ENCODE peak calls at places on chromosome 5, in eight cellular contexts. One of them, this sample, is unnamed.

GRCh38 chr5:16733597-16733996 is 116.8 kb upstream of the RETREG1 start:
- DNase-seq in epithelial cell of proximal tubule: no peak
- DNase-seq in CD4-positive, alpha-beta T cell: no peak
- DNase-seq in uterus: no peak
- DNase-seq in lower leg skin: no peak
- DNase-seq in MM.1S: no peak
- DNase-seq in right lobe of liver: no peak
- DNase-seq in fibroblast of villous mesenchyme: no peak
- DNase-seq in this sample: no peak

GRCh38 chr5:109485030-109485429 is 75.3 kb upstream of the PJA2 start:
- DNase-seq in epithelial cell of proximal tubule: no peak
- DNase-seq in CD4-positive, alpha-beta T cell: no peak
- DNase-seq in uterus: peak
- DNase-seq in lower leg skin: peak
- DNase-seq in MM.1S: no peak
- DNase-seq in right lobe of liver: peak
- DNase-seq in fibroblast of villous mesenchyme: peak
- DNase-seq in this sample: peak

GRCh38 chr5:1431021-1431811 is 14.0 kb downstream of the SLC6A3 start:
- DNase-seq in epithelial cell of proximal tubule: no peak
- DNase-seq in CD4-positive, alpha-beta T cell: no peak
- DNase-seq in uterus: no peak
- DNase-seq in lower leg skin: no peak
- DNase-seq in MM.1S: no peak
- DNase-seq in right lobe of liver: no peak
- DNase-seq in fibroblast of villous mesenchyme: no peak
- DNase-seq in this sample: no peak

GRCh38 chr5:109410389-109411174 is 808 bp upstream of the PJA2 start:
- DNase-seq in epithelial cell of proximal tubule: no peak
- DNase-seq in CD4-positive, alpha-beta T cell: peak
- DNase-seq in uterus: peak
- DNase-seq in lower leg skin: peak
- DNase-seq in MM.1S: peak
- DNase-seq in right lobe of liver: peak
- DNase-seq in fibroblast of villous mesenchyme: peak
- DNase-seq in this sample: peak

GRCh38 chr5:36442796-36443195 is 141.1 kb upstream of the RANBP3L start:
- DNase-seq in epithelial cell of proximal tubule: no peak
- DNase-seq in CD4-positive, alpha-beta T cell: no peak
- DNase-seq in uterus: no peak
- DNase-seq in lower leg skin: no peak
- DNase-seq in MM.1S: no peak
- DNase-seq in right lobe of liver: no peak
- DNase-seq in fibroblast of villous mesenchyme: peak
- DNase-seq in this sample: no peak

GRCh38 chr5:159851053-159851452 is 65.2 kb upstream of the ADRA1B start:
- DNase-seq in epithelial cell of proximal tubule: no peak
- DNase-seq in CD4-positive, alpha-beta T cell: no peak
- DNase-seq in uterus: no peak
- DNase-seq in lower leg skin: no peak
- DNase-seq in MM.1S: no peak
- DNase-seq in right lobe of liver: no peak
- DNase-seq in fibroblast of villous mesenchyme: no peak
- DNase-seq in this sample: no peak

GRCh38 chr5:107381189-107381856 is 289.4 kb downstream of the EFNA5 start:
- DNase-seq in epithelial cell of proximal tubule: no peak
- DNase-seq in CD4-positive, alpha-beta T cell: no peak
- DNase-seq in uterus: no peak
- DNase-seq in lower leg skin: no peak
- DNase-seq in MM.1S: no peak
- DNase-seq in right lobe of liver: no peak
- DNase-seq in fibroblast of villous mesenchyme: peak
- DNase-seq in this sample: no peak

GRCh38 chr5:19837536-19838179 is 150.3 kb downstream of the CDH18 start:
- DNase-seq in epithelial cell of proximal tubule: no peak
- DNase-seq in CD4-positive, alpha-beta T cell: no peak
- DNase-seq in uterus: no peak
- DNase-seq in lower leg skin: no peak
- DNase-seq in MM.1S: no peak
- DNase-seq in right lobe of liver: no peak
- DNase-seq in fibroblast of villous mesenchyme: no peak
- DNase-seq in this sample: no peak

GRCh38 chr5:10831416-10831815 is 70.4 kb upstream of the DAP start:
- DNase-seq in epithelial cell of proximal tubule: no peak
- DNase-seq in CD4-positive, alpha-beta T cell: no peak
- DNase-seq in uterus: no peak
- DNase-seq in lower leg skin: no peak
- DNase-seq in MM.1S: no peak
- DNase-seq in right lobe of liver: no peak
- DNase-seq in fibroblast of villous mesenchyme: peak
- DNase-seq in this sample: no peak

GRCh38 chr5:84383296-84383815 is 1.3 kb downstream of the EDIL3 start:
- DNase-seq in epithelial cell of proximal tubule: no peak
- DNase-seq in CD4-positive, alpha-beta T cell: no peak
- DNase-seq in uterus: no peak
- DNase-seq in lower leg skin: no peak
- DNase-seq in MM.1S: no peak
- DNase-seq in right lobe of liver: no peak
- DNase-seq in fibroblast of villous mesenchyme: no peak
- DNase-seq in this sample: no peak

GRCh38 chr5:12805165-12805698 is 901.0 kb upstream of the CTNND2 start:
- DNase-seq in epithelial cell of proximal tubule: no peak
- DNase-seq in CD4-positive, alpha-beta T cell: no peak
- DNase-seq in uterus: no peak
- DNase-seq in lower leg skin: no peak
- DNase-seq in MM.1S: no peak
- DNase-seq in right lobe of liver: no peak
- DNase-seq in fibroblast of villous mesenchyme: no peak
- DNase-seq in this sample: no peak

GRCh38 chr5:38467353-38468040 is 88.9 kb downstream of the LIFR start:
- DNase-seq in epithelial cell of proximal tubule: no peak
- DNase-seq in CD4-positive, alpha-beta T cell: no peak
- DNase-seq in uterus: peak
- DNase-seq in lower leg skin: no peak
- DNase-seq in MM.1S: no peak
- DNase-seq in right lobe of liver: no peak
- DNase-seq in fibroblast of villous mesenchyme: peak
- DNase-seq in this sample: no peak

GRCh38 chr5:79346420-79346824 is 110.5 kb downstream of the JMY start:
- DNase-seq in epithelial cell of proximal tubule: no peak
- DNase-seq in CD4-positive, alpha-beta T cell: no peak
- DNase-seq in uterus: no peak
- DNase-seq in lower leg skin: no peak
- DNase-seq in MM.1S: no peak
- DNase-seq in right lobe of liver: no peak
- DNase-seq in fibroblast of villous mesenchyme: peak
- DNase-seq in this sample: no peak

GRCh38 chr5:140835622-140836510 is 1.8 kb downstream of the PCDHA7 start:
- DNase-seq in epithelial cell of proximal tubule: no peak
- DNase-seq in CD4-positive, alpha-beta T cell: no peak
- DNase-seq in uterus: no peak
- DNase-seq in lower leg skin: no peak
- DNase-seq in MM.1S: no peak
- DNase-seq in right lobe of liver: no peak
- DNase-seq in fibroblast of villous mesenchyme: no peak
- DNase-seq in this sample: no peak

GRCh38 chr5:140842798-140843733 is 2.1 kb downstream of the PCDHA8 start:
- DNase-seq in epithelial cell of proximal tubule: no peak
- DNase-seq in CD4-positive, alpha-beta T cell: no peak
- DNase-seq in uterus: no peak
- DNase-seq in lower leg skin: no peak
- DNase-seq in MM.1S: no peak
- DNase-seq in right lobe of liver: no peak
- DNase-seq in fibroblast of villous mesenchyme: no peak
- DNase-seq in this sample: no peak

DNA sequence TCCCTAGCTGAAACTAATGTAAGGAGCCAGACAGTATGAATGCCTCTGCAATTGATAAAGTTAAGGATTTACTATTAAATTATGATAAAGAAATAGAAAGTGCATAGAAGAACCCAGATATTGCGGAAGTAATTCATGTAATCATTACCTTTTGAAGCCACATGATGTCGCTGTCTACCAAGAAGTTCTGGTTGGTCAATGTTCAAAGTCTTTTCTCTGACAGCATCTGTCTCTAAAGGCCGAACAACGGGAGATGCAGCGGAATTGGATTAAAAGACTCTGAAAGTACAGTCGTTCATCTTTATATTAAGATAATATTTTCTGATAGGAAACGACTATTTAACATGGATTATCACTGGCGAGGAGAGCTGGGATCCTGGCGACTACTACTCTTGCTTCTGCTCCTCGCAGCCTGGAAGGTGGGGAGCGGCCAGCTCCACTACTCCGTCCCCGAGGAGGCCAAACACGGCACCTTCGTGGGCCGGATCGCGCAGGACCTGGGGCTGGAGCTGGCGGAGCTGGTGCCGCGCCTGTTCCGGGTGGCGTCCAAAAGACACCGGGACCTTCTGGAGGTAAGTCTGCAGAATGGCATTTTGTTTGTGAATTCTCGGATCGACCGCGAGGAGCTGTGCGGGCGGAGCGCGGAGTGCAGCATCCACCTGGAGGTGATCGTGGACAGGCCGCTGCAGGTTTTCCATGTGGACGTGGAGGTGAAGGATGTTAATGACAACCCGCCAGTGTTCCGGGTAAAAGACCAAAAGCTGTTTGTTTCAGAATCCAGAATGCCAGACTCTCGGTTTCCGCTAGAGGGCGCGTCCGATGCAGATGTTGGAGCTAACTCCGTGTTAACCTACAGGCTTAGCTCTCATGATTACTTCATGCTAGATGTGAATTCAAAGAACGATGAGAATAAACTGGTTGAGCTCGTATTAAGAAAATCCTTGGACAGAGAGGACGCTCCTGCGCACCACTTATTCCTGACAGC is at the start of gene PCDHA8:
- DNase-seq in epithelial cell of proximal tubule: no peak
- DNase-seq in CD4-positive, alpha-beta T cell: no peak
- DNase-seq in uterus: peak
- DNase-seq in lower leg skin: no peak
- DNase-seq in MM.1S: peak
- DNase-seq in right lobe of liver: no peak
- DNase-seq in fibroblast of villous mesenchyme: no peak
- DNase-seq in this sample: no peak
- TF ChIP-seq CTCF in epithelial cell of proximal tubule: peak
- TF ChIP-seq CTCF in CD4-positive, alpha-beta T cell: no peak
- TF ChIP-seq CTCF in uterus: no peak
- TF ChIP-seq CTCF in lower leg skin: no peak
- TF ChIP-seq CTCF in MM.1S: peak
- TF ChIP-seq CTCF in right lobe of liver: peak
- TF ChIP-seq CTCF in fibroblast of villous mesenchyme: peak
- TF ChIP-seq CTCF in this sample: peak

GRCh38 chr5:104352954-104353353 is 790.4 kb upstream of the NUDT12 start:
- DNase-seq in epithelial cell of proximal tubule: no peak
- DNase-seq in CD4-positive, alpha-beta T cell: no peak
- DNase-seq in uterus: no peak
- DNase-seq in lower leg skin: no peak
- DNase-seq in MM.1S: no peak
- DNase-seq in right lobe of liver: no peak
- DNase-seq in fibroblast of villous mesenchyme: no peak
- DNase-seq in this sample: no peak

GRCh38 chr5:104345513-104345823 is 782.9 kb upstream of the NUDT12 start:
- DNase-seq in epithelial cell of proximal tubule: no peak
- DNase-seq in CD4-positive, alpha-beta T cell: no peak
- DNase-seq in uterus: no peak
- DNase-seq in lower leg skin: no peak
- DNase-seq in MM.1S: no peak
- DNase-seq in right lobe of liver: no peak
- DNase-seq in fibroblast of villous mesenchyme: no peak
- DNase-seq in this sample: no peak

GRCh38 chr5:104344809-104345512 is 782.4 kb upstream of the NUDT12 start:
- DNase-seq in epithelial cell of proximal tubule: no peak
- DNase-seq in CD4-positive, alpha-beta T cell: no peak
- DNase-seq in uterus: no peak
- DNase-seq in lower leg skin: no peak
- DNase-seq in MM.1S: no peak
- DNase-seq in right lobe of liver: no peak
- DNase-seq in fibroblast of villous mesenchyme: peak
- DNase-seq in this sample: no peak

DNA sequence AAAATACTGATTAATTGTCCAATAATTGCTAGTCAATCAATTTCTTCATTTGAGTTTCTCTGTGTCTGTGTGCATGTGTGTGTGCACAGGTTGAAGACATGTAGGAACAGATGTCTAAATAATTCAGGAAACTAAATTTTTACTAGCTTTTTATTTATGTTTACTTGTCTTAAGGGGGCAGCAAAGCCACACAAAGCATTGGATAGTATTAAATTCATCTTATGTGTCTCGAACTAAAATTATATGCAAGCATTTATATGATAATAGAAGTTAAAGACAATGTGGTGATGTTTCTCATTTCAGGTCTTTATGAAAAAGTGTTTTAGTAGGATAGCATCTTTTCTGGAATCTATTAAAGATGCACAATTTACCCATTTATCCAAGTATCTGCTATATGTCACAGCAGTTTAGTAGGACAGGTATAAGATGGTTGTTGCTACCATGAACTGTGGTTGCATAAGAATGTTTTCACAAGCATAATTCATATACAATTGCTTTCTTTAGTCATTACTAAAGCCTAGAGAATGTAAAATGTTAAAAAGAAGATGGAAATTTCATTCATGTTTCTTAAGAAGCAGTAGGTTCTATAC is 784.6 kb upstream of the NUDT12 start:
- DNase-seq in epithelial cell of proximal tubule: no peak
- DNase-seq in CD4-positive, alpha-beta T cell: no peak
- DNase-seq in uterus: no peak
- DNase-seq in lower leg skin: no peak
- DNase-seq in MM.1S: peak
- DNase-seq in right lobe of liver: no peak
- DNase-seq in fibroblast of villous mesenchyme: peak
- DNase-seq in this sample: no peak
- TF ChIP-seq CTCF in epithelial cell of proximal tubule: peak
- TF ChIP-seq CTCF in CD4-positive, alpha-beta T cell: no peak
- TF ChIP-seq CTCF in uterus: no peak
- TF ChIP-seq CTCF in lower leg skin: no peak
- TF ChIP-seq CTCF in MM.1S: peak
- TF ChIP-seq CTCF in right lobe of liver: peak
- TF ChIP-seq CTCF in fibroblast of villous mesenchyme: peak
- TF ChIP-seq CTCF in this sample: peak

GRCh38 chr5:180463916-180464602 is 30.1 kb upstream of the CNOT6 start:
- DNase-seq in epithelial cell of proximal tubule: no peak
- DNase-seq in CD4-positive, alpha-beta T cell: no peak
- DNase-seq in uterus: no peak
- DNase-seq in lower leg skin: no peak
- DNase-seq in MM.1S: no peak
- DNase-seq in right lobe of liver: no peak
- DNase-seq in fibroblast of villous mesenchyme: no peak
- DNase-seq in this sample: no peak
- TF ChIP-seq CTCF in epithelial cell of proximal tubule: no peak
- TF ChIP-seq CTCF in CD4-positive, alpha-beta T cell: no peak
- TF ChIP-seq CTCF in uterus: no peak
- TF ChIP-seq CTCF in lower leg skin: no peak
- TF ChIP-seq CTCF in MM.1S: no peak
- TF ChIP-seq CTCF in right lobe of liver: no peak
- TF ChIP-seq CTCF in fibroblast of villous mesenchyme: no peak
- TF ChIP-seq CTCF in this sample: no peak

GRCh38 chr5:176574297-176574591 is 25.1 kb downstream of the CDHR2 start:
- DNase-seq in epithelial cell of proximal tubule: no peak
- DNase-seq in CD4-positive, alpha-beta T cell: no peak
- DNase-seq in uterus: no peak
- DNase-seq in lower leg skin: no peak
- DNase-seq in MM.1S: no peak
- DNase-seq in right lobe of liver: no peak
- DNase-seq in fibroblast of villous mesenchyme: no peak
- DNase-seq in this sample: no peak
- TF ChIP-seq CTCF in epithelial cell of proximal tubule: no peak
- TF ChIP-seq CTCF in CD4-positive, alpha-beta T cell: peak
- TF ChIP-seq CTCF in uterus: no peak
- TF ChIP-seq CTCF in lower leg skin: no peak
- TF ChIP-seq CTCF in MM.1S: no peak
- TF ChIP-seq CTCF in right lobe of liver: no peak
- TF ChIP-seq CTCF in fibroblast of villous mesenchyme: no peak
- TF ChIP-seq CTCF in this sample: peak

This sample was measured in mesothelial cell of epicardium.